ENCODE peak calls at places on chromosomes 7 and 10, in nine cellular contexts. K is mammary epithelial cell, M is PC-3, D is choroid plexus epithelial cell, L is uterus, B is body of pancreas, I is A549, S is WTC11, T is nephron progenitor cell. X is an unnamed sample.

GRCh38 chr7:134414109-134414508 is 44.8 kb downstream of the AKR1B1 start:
- DNase-seq in K (no peak), M (no peak), D (no peak), L (no peak), B (no peak), I (no peak), S (no peak), T (no peak), X (no peak)

GRCh38 chr7:50068850-50069551 is 24.0 kb downstream of the ZPBP start:
- DNase-seq in K (peak; percentile 75), M (peak; percentile 85), D (peak; percentile 6), L (no peak), B (peak; percentile 53), I (no peak), S (no peak), T (no peak), X (no peak)

GRCh38 chr10:21668831-21669230 is 134.8 kb downstream of the MLLT10 start:
- DNase-seq in K (no peak), M (no peak), D (peak; percentile 36), L (no peak), B (no peak), I (no peak), S (no peak), T (no peak), X (peak; percentile 11)

GRCh38 chr7:152600266-152600665 is 75.7 kb downstream of the XRCC2 start:
- DNase-seq in K (no peak), M (no peak), D (no peak), L (no peak), B (no peak), I (no peak), S (no peak), T (no peak), X (no peak)

GRCh38 chr10:31515819-31516402 is 196.9 kb downstream of the ZEB1 start:
- DNase-seq in K (peak; percentile 9), M (peak; percentile 35), D (no peak), L (no peak), B (no peak), I (no peak), S (no peak), T (no peak), X (no peak)

GRCh38 chr10:102384606-102385429 is 10.7 kb upstream of the NFKB2 start:
- DNase-seq in K (no peak), M (no peak), D (peak; percentile 55), L (no peak), B (no peak), I (no peak), S (no peak), T (no peak), X (no peak)

GRCh38 chr7:77368974-77369373 is 47.2 kb downstream of the GSAP start:
- DNase-seq in K (no peak), M (peak; percentile 41), D (peak; percentile 71), L (no peak), B (no peak), I (no peak), S (no peak), T (no peak), X (no peak)

GRCh38 chr10:11107953-11108352 is 90.3 kb downstream of the CELF2 start:
- DNase-seq in K (no peak), M (no peak), D (no peak), L (no peak), B (no peak), I (no peak), S (no peak), T (no peak), X (no peak)

GRCh38 chr7:133682364-133683181 is 429.7 kb downstream of the EXOC4 start:
- DNase-seq in K (no peak), M (no peak), D (no peak), L (no peak), B (no peak), I (no peak), S (no peak), T (no peak), X (no peak)

GRCh38 chr10:124043310-124044142 is 49.9 kb downstream of the CHST15 start:
- DNase-seq in K (peak; percentile 77), M (no peak), D (peak; percentile 13), L (no peak), B (no peak), I (no peak), S (no peak), T (no peak), X (no peak)

GRCh38 chr10:61992059-61992460 is 90.6 kb downstream of the ARID5B start:
- DNase-seq in K (no peak), M (no peak), D (peak; percentile 81), L (no peak), B (no peak), I (no peak), S (no peak), T (no peak), X (no peak)

GRCh38 chr10:853017-853416 is 78.5 kb downstream of the LARP4B start:
- DNase-seq in K (no peak), M (no peak), D (no peak), L (no peak), B (no peak), I (no peak), S (no peak), T (no peak), X (no peak)

GRCh38 chr10:43981232-43981631 is 332.6 kb upstream of the ZNF32 start:
- DNase-seq in K (no peak), M (no peak), D (peak; percentile 25), L (no peak), B (no peak), I (no peak), S (no peak), T (no peak), X (peak; percentile 57)

GRCh38 chr7:157570531-157571200 is 233.9 kb downstream of the DNAJB6 start:
- DNase-seq in K (no peak), M (peak; percentile 52), D (peak; percentile 50), L (no peak), B (no peak), I (no peak), S (no peak), T (no peak), X (no peak)

GRCh38 chr10:68167271-68167670 is 58.0 kb downstream of the MYPN start:
- DNase-seq in K (peak; percentile 11), M (no peak), D (peak; percentile 33), L (no peak), B (no peak), I (no peak), S (no peak), T (no peak), X (no peak)

GRCh38 chr10:71536332-71536731 is 139.6 kb downstream of the CDH23 start:
- DNase-seq in K (peak; percentile 68), M (no peak), D (no peak), L (no peak), B (no peak), I (no peak), S (no peak), T (no peak), X (no peak)

GRCh38 chr7:767941-768729 is 41.1 kb upstream of the PRKAR1B start:
- DNase-seq in K (no peak), M (no peak), D (peak; percentile 99), L (peak; percentile 84), B (no peak), I (no peak), S (no peak), T (no peak), X (no peak)

GRCh38 chr7:21450076-21450475 is 22.2 kb downstream of the SP4 start:
- DNase-seq in K (no peak), M (no peak), D (no peak), L (no peak), B (no peak), I (no peak), S (no peak), T (no peak), X (no peak)

GRCh38 chr10:101230185-101230917 is 1.1 kb upstream of the LBX1 start:
- DNase-seq in K (no peak), M (no peak), D (no peak), L (no peak), B (no peak), I (no peak), S (peak; percentile 49), T (peak; percentile 68), X (no peak)

GRCh38 chr10:47225186-47225927 is 74.6 kb upstream of the GDF10 start:
- DNase-seq in K (no peak), M (no peak), D (no peak), L (no peak), B (no peak), I (no peak), S (peak; percentile 29), T (no peak), X (no peak)
- TF ChIP-seq CTCF in K (no peak), M (no peak), D (no peak), L (no peak), B (no peak), I (no peak), S (no peak), T (no peak), X (no peak)

GRCh38 chr7:101244385-101245146 is at the start of gene FIS1:
- DNase-seq in K (peak; percentile 89), M (peak; percentile 86), D (peak; percentile 92), L (peak; percentile 92), B (peak; percentile 95), I (peak; percentile 85), S (peak; percentile 95), T (peak; percentile 96), X (peak; percentile 52)
- TF ChIP-seq CTCF in K (no peak), M (peak; percentile 90), D (no peak), L (peak; percentile 30), B (peak; percentile 93), I (peak; percentile 75), S (peak; percentile 47), T (peak; percentile 88), X (peak; percentile 88)

GRCh38 chr7:144011458-144012230 is 11.5 kb downstream of the OR6B1 start:
- DNase-seq in K (peak; percentile 10), M (peak; percentile 55), D (peak; percentile 63), L (no peak), B (no peak), I (peak; percentile 2), S (no peak), T (no peak), X (peak; percentile 11)
- TF ChIP-seq CTCF in K (peak; percentile 47), M (peak; percentile 67), D (peak; percentile 29), L (no peak), B (no peak), I (peak; percentile 54), S (no peak), T (no peak), X (peak; percentile 39)

DNA sequence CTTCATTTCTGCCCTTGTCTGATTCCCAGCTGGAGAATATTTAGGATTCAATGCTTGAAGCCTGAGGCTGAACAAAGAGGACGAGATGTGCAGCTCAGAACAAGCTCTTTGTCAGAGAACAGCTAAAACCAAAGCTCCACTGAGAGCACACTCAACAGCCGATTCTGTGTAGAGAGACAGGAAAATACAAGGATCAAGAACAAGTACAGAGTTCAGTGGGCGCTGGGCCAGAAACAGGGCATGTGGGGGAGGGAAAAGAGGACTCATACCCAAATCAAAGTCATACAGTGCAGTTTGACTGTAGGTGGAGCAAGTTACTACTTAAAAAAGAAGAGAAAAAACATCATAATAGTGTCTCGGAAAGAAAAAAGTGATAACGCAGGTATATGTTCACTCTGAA is at the start of gene AGMO:
- DNase-seq in K (no peak), M (peak; percentile 32), D (peak; percentile 47), L (peak; percentile 27), B (peak; percentile 53), I (no peak), S (no peak), T (no peak), X (no peak)
- TF ChIP-seq CTCF in K (no peak), M (no peak), D (no peak), L (no peak), B (no peak), I (no peak), S (no peak), T (no peak), X (no peak)